ENCODE peak calls at places on chromosomes 4 and X, in nine cellular contexts. Z, Q, C, X, V, F, N, B and D are unnamed samples.

GRCh38 chr4:177155454-177155853 is 154.2 kb upstream of the NEIL3 start:
- DNase-seq in Z (no peak), Q (no peak), C (no peak), X (no peak), V (no peak), F (no peak), N (no peak), B (no peak), D (no peak)

GRCh38 chr4:57073559-57073958 is 36.6 kb downstream of the IGFBP7 start:
- DNase-seq in Z (no peak), Q (peak), C (no peak), X (no peak), V (no peak), F (no peak), N (no peak), B (no peak), D (no peak)

GRCh38 chrX:23504895-23505294 is 162.4 kb upstream of the PRDX4 start:
- DNase-seq in Z (no peak), Q (no peak), C (no peak), X (no peak), V (no peak), F (no peak), N (no peak), B (no peak), D (no peak)

GRCh38 chr4:498328-498919 is 532 bp downstream of the ZNF721 start:
- DNase-seq in Z (peak), Q (no peak), C (no peak), X (no peak), V (no peak), F (no peak), N (no peak), B (no peak), D (no peak)

GRCh38 chr4:69974646-69975045 is 9.1 kb upstream of the CSN2 start:
- DNase-seq in Z (no peak), Q (no peak), C (no peak), X (no peak), V (no peak), F (no peak), N (no peak), B (no peak), D (no peak)

GRCh38 chrX:34578237-34578636 is 78.8 kb downstream of the TMEM47 start:
- DNase-seq in Z (no peak), Q (peak), C (no peak), X (no peak), V (peak), F (no peak), N (no peak), B (no peak), D (no peak)

GRCh38 chrX:16658284-16658683 is 8.3 kb downstream of the S100G start:
- DNase-seq in Z (no peak), Q (no peak), C (no peak), X (no peak), V (peak), F (no peak), N (no peak), B (no peak), D (no peak)

GRCh38 chr4:141255016-141255415 is 34.3 kb downstream of the ZNF330 start:
- DNase-seq in Z (no peak), Q (no peak), C (no peak), X (no peak), V (no peak), F (no peak), N (no peak), B (no peak), D (no peak)

GRCh38 chr4:45437381-45437780 is 686.5 kb downstream of the GABRG1 start:
- DNase-seq in Z (no peak), Q (no peak), C (no peak), X (no peak), V (peak), F (no peak), N (no peak), B (no peak), D (no peak)

GRCh38 chrX:151984328-151984727 is 9.9 kb upstream of the GABRE start:
- DNase-seq in Z (no peak), Q (no peak), C (no peak), X (no peak), V (peak), F (no peak), N (no peak), B (no peak), D (peak)

GRCh38 chr4:168759959-168760527 is 250.0 kb downstream of the CBR4 start:
- DNase-seq in Z (no peak), Q (no peak), C (no peak), X (no peak), V (no peak), F (no peak), N (no peak), B (no peak), D (no peak)

GRCh38 chr4:8644461-8644891 is 51.9 kb downstream of the CPZ start:
- DNase-seq in Z (no peak), Q (no peak), C (peak), X (no peak), V (no peak), F (no peak), N (no peak), B (no peak), D (no peak)

GRCh38 chr4:47031011-47031678 is at the start of gene GABRB1:
- DNase-seq in Z (peak), Q (peak), C (peak), X (peak), V (peak), F (peak), N (no peak), B (no peak), D (no peak)